ENCODE peak calls at places on chromosomes 11 and 22, in four cellular contexts. O is GM23248, D is ascending aorta, C is A549. J is an unnamed sample.

GRCh38 chr11:127965947-127966668 is 621.2 kb downstream of the ETS1 start:
- DNase-seq in O (peak; percentile 55), D (no peak), C (no peak), J (no peak)

GRCh38 chr11:65440831-65441499 is 18.4 kb downstream of the NEAT1 start:
- DNase-seq in O (peak; percentile 65), D (peak; percentile 60), C (no peak), J (no peak)

GRCh38 chr11:114348200-114349191 is 51.8 kb downstream of the C11orf71 start:
- DNase-seq in O (peak; percentile 74), D (no peak), C (no peak), J (no peak)

GRCh38 chr11:7605544-7605943 is 67.8 kb downstream of the CYB5R2 start:
- DNase-seq in O (peak; percentile 44), D (no peak), C (peak; percentile 79), J (no peak)

GRCh38 chr11:107705027-107705426 is 6.8 kb downstream of the SLN start:
- DNase-seq in O (peak; percentile 96), D (no peak), C (peak; percentile 31), J (no peak)

GRCh38 chr22:41127447-41127846 is 35.1 kb downstream of the EP300 start:
- DNase-seq in O (no peak), D (no peak), C (no peak), J (no peak)

GRCh38 chr11:104523611-104524010 is 359.7 kb upstream of the PDGFD start:
- DNase-seq in O (no peak), D (no peak), C (no peak), J (no peak)

GRCh38 chr11:117826360-117826635 is 1.8 kb upstream of the FXYD2 start:
- DNase-seq in O (no peak), D (no peak), C (no peak), J (no peak)

GRCh38 chr11:29293825-29294224 is 723.0 kb downstream of the KCNA4 start:
- DNase-seq in O (peak; percentile 77), D (no peak), C (peak; percentile 12), J (no peak)

GRCh38 chr11:104534268-104534667 is 364.0 kb downstream of the CASP12 start:
- DNase-seq in O (no peak), D (no peak), C (peak; percentile 0), J (no peak)

GRCh38 chr11:2525166-2525861 is 80.5 kb downstream of the KCNQ1 start:
- DNase-seq in O (no peak), D (peak; percentile 58), C (no peak), J (no peak)

DNA sequence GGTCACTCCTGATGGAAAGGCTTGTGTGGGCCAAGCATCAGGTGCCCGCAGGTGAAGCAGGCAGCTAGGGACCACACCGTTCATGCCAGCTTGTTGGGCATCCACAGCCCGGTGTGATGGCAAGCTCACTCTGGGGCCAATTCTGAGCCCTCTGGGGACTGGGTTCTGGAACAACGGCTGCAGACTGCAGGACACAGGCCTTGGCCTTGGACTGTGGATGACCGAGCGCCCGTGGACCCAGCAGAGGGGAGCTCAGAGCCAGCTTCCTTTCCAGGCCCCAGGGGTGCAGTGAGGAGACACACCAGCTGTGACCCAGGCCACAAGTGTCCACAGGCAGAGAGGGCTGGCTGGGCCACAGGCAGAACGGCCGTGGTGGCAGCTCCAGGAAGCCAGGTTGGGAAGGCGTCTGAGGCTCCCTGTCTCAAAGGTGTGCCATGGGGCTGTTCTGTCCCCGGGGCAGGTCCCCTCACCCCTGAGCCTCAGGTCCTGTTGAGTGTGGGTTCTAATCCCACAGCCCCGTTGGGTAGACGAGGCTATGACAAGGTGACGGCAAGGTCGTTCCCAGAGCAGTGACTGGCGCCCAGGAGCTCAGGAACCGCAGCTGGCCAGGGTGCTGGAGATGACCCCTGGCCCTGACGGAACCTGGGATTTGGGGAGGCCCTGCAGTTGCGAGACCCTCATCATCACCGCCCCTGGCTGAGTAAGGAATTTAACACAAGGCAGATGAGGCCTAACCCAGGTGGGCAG is 1079.4 kb downstream of the BRD1 start:
- DNase-seq in O (no peak), D (peak; percentile 62), C (no peak), J (no peak)
- H3K27ac ChIP-seq in O (no peak overlapping the region), D (no peak overlapping the region), C (no peak overlapping the region), J (no peak overlapping the region)

DNA sequence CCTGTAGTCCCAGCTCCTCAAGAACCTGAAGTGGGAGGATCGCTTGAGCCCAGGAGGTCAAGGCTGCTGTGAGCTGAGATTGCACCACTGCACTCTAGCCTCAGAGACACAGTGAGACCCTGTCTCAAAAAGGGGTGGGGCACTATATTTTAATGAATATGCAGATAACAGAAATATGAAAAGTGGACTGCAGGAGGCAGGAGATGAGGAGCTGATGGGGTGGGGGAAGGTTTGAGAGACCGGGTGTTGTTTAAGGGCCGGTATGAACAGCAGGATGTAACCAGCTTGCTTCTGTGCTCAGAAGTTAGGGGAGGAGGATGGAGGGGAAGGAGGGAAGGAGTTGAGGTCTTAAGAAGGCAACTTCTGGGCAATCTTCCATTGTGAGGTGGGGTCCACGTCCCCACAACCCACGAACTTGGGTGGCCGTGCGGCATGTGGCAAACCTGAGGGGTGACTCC is 1.3 kb upstream of the B4GALNT4 start:
- DNase-seq in O (no peak), D (no peak), C (no peak), J (no peak)
- H3K4me1 ChIP-seq in O (peaks cover 4% of the 10 kb centered on the region), D (peaks cover 5% of the 10 kb centered on the region), C (peaks cover 16% of the 10 kb centered on the region), J (peaks cover 44% of the 10 kb centered on the region)

DNA sequence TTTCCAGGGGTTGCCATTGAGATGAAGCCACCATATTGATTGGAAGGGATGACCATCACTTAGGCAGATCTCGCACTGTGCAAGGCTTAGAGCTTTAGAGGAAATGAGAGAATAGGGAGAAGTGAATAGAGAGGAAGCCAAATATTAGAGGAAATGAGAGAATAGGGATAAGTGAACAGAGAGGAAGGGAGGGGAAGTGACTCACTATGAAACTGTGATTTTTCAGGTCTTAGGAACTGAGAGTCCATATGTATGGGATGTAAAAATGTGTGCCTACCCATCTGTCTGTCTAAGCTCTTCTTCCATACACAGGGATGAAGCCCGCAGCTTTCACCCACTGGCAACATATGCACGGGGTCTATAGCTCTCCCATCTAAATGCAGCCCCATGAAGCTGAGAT is 6.4 kb upstream of the CCDC86 start:
- DNase-seq in O (no peak), D (no peak), C (no peak), J (no peak)
- H3K27ac ChIP-seq in O (no peak overlapping the region), D (no peak overlapping the region), C (no peak overlapping the region), J (peak overlapping the region; percentile 7)

DNA sequence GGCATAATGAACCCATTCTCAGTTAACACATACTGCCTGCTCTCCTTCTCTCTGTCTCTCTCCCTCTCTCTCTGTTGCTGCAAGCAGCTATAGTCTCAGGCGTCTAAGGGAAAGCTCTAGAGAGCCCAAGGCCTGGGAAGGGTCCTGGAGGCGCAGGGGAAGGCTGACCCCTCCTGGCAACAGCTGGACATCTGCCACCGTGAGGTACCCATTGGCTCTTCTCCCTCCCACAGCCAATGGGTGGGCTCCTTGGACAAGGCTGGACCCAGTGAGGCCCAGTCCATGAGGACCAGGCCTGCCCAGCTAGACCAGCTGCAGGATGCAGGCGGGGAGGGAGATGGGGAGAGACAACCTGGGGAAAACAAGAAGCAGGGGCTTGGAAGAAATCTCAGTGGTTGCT is 349.8 kb downstream of the BUD13 start:
- DNase-seq in O (no peak), D (no peak), C (no peak), J (no peak)
- H3K4me1 ChIP-seq in O (no peaks in the 10 kb centered on the region), D (no peaks in the 10 kb centered on the region), C (no peaks in the 10 kb centered on the region), J (no peaks in the 10 kb centered on the region)

DNA sequence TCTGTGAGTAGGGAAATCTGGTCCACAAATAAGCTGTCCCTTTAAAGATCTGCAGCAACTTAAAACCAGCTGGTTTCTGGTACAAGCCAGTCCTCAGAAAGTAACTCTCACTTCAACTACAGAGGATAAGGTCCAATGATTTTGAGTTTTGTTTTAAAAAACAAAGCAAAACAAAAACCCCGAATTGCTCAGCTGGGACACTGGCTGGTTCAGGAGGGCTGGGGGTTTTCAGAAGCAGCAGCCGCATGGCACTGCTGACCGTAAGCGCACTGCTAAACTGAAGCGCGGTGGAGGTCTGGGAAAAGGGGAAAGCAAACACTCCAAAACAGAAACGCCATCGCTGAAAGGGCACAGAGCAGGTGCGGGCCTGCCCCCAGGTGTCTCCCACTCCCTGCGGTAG is 59.7 kb downstream of the MICAL3 start:
- DNase-seq in O (no peak), D (no peak), C (no peak), J (no peak)
- H3K27ac ChIP-seq in O (no peak overlapping the region), D (no peak overlapping the region), C (peak overlapping the region; percentile 38), J (peak overlapping the region; percentile 33)

GRCh38 chr11:119533931-119534694 is 111.1 kb upstream of the THY1 start:
- DNase-seq in O (peak; percentile 80), D (peak; percentile 71), C (peak; percentile 64), J (no peak)

GRCh38 chr11:119537641-119538253 is 114.8 kb upstream of the THY1 start:
- DNase-seq in O (no peak), D (peak; percentile 21), C (no peak), J (no peak)

GRCh38 chr11:119540370-119541125 is 117.6 kb upstream of the THY1 start:
- DNase-seq in O (no peak), D (peak; percentile 40), C (no peak), J (no peak)

GRCh38 chr11:119536801-119537200 is 113.8 kb upstream of the THY1 start:
- DNase-seq in O (no peak), D (no peak), C (no peak), J (no peak)

GRCh38 chr11:119538748-119539147 is 115.8 kb upstream of the THY1 start:
- DNase-seq in O (peak; percentile 61), D (peak; percentile 19), C (no peak), J (no peak)
- H3K4me1 ChIP-seq in O (peaks cover 7% of the 10 kb centered on the region), D (no peaks in the 10 kb centered on the region), C (no peaks in the 10 kb centered on the region), J (peaks cover 16% of the 10 kb centered on the region)

J was measured in esophagus squamous epithelium.